ENCODE peak calls at places on chromosome 13, in four cellular contexts. M is SK-N-SH, C is HepG2, T is H1. V is an unnamed sample.

GRCh38 chr13:93227906-93228801 is 1.5 kb downstream of the GPC6 start:
- DNase-seq in M (peak; percentile 89), C (peak; percentile 80), T (no peak), V (no peak)

GRCh38 chr13:46160474-46161066 is 21.4 kb downstream of the LCP1 start:
- DNase-seq in M (peak; percentile 75), C (peak; percentile 58), T (no peak), V (no peak)

GRCh38 chr13:42977219-42977659 is 14.8 kb downstream of the EPSTI1 start:
- DNase-seq in M (no peak), C (no peak), T (no peak), V (no peak)

GRCh38 chr13:46996316-46996715 is 99.5 kb upstream of the HTR2A start:
- DNase-seq in M (no peak), C (no peak), T (no peak), V (no peak)

GRCh38 chr13:46288570-46289259 is 77.0 kb downstream of the LRRC63 start:
- DNase-seq in M (peak; percentile 39), C (peak; percentile 27), T (no peak), V (peak; percentile 19)

GRCh38 chr13:32415019-32415418 is 12.9 kb downstream of the N4BP2L1 start:
- DNase-seq in M (peak; percentile 30), C (no peak), T (no peak), V (no peak)

GRCh38 chr13:26247011-26247410 is 6.9 kb upstream of the CDK8 start:
- DNase-seq in M (no peak), C (no peak), T (no peak), V (no peak)

GRCh38 chr13:98450495-98451167 is 126.3 kb downstream of the STK24 start:
- DNase-seq in M (no peak), C (peak; percentile 19), T (no peak), V (no peak)

GRCh38 chr13:77751513-77752456 is 54.3 kb downstream of the SLAIN1 start:
- DNase-seq in M (peak; percentile 23), C (peak; percentile 41), T (no peak), V (peak; percentile 34)

GRCh38 chr13:75704194-75704941 is 68.2 kb downstream of the LMO7 start:
- DNase-seq in M (no peak), C (no peak), T (no peak), V (no peak)

GRCh38 chr13:67299072-67299635 is 69.0 kb upstream of the PCDH9 start:
- DNase-seq in M (no peak), C (no peak), T (no peak), V (no peak)

GRCh38 chr13:45718063-45718462 is 15.9 kb downstream of the CBY2 start:
- DNase-seq in M (peak; percentile 48), C (peak; percentile 13), T (no peak), V (no peak)

GRCh38 chr13:28329395-28330158 is 165.4 kb downstream of the FLT1 start:
- DNase-seq in M (no peak), C (no peak), T (no peak), V (no peak)

GRCh38 chr13:59261928-59262488 is 901.7 kb downstream of the DIAPH3 start:
- DNase-seq in M (no peak), C (peak; percentile 4), T (no peak), V (no peak)

GRCh38 chr13:59545007-59545406 is 618.7 kb downstream of the DIAPH3 start:
- DNase-seq in M (no peak), C (no peak), T (no peak), V (no peak)

GRCh38 chr13:36193151-36193855 is 21.1 kb downstream of the SOHLH2 start:
- DNase-seq in M (no peak), C (no peak), T (no peak), V (no peak)

GRCh38 chr13:104477256-104477655 is 1411.0 kb upstream of the SLC10A2 start:
- DNase-seq in M (no peak), C (no peak), T (no peak), V (no peak)

GRCh38 chr13:27274631-27275030 is 4.0 kb downstream of the RASL11A start:
- DNase-seq in M (no peak), C (no peak), T (no peak), V (no peak)

GRCh38 chr13:78609464-78610205 is 6.3 kb upstream of the POU4F1 start:
- DNase-seq in M (peak; percentile 54), C (no peak), T (no peak), V (no peak)

GRCh38 chr13:112684444-112684843 is 5.4 kb upstream of the ATP11A start:
- DNase-seq in M (no peak), C (no peak), T (no peak), V (no peak)

GRCh38 chr13:20964904-20965303 is 62.4 kb upstream of the XPO4 start:
- DNase-seq in M (no peak), C (no peak), T (no peak), V (no peak)

GRCh38 chr13:33186851-33187250 is 98.7 kb downstream of the STARD13 start:
- DNase-seq in M (no peak), C (no peak), T (no peak), V (no peak)

GRCh38 chr13:32969516-32969941 is 46.7 kb upstream of the KL start:
- DNase-seq in M (no peak), C (no peak), T (no peak), V (peak; percentile 15)

GRCh38 chr13:106499905-106500304 is 35.6 kb downstream of the EFNB2 start:
- DNase-seq in M (no peak), C (no peak), T (no peak), V (peak; percentile 15)

GRCh38 chr13:80360298-80360827 is 19.4 kb upstream of the SPRY2 start:
- DNase-seq in M (no peak), C (no peak), T (no peak), V (no peak)

GRCh38 chr13:80361298-80361697 is 20.4 kb upstream of the SPRY2 start:
- DNase-seq in M (no peak), C (no peak), T (no peak), V (no peak)

GRCh38 chr13:80362488-80362887 is 21.6 kb upstream of the SPRY2 start:
- DNase-seq in M (no peak), C (peak; percentile 50), T (no peak), V (no peak)

GRCh38 chr13:80363890-80364503 is 23.1 kb upstream of the SPRY2 start:
- DNase-seq in M (peak; percentile 56), C (peak; percentile 18), T (no peak), V (no peak)

DNA sequence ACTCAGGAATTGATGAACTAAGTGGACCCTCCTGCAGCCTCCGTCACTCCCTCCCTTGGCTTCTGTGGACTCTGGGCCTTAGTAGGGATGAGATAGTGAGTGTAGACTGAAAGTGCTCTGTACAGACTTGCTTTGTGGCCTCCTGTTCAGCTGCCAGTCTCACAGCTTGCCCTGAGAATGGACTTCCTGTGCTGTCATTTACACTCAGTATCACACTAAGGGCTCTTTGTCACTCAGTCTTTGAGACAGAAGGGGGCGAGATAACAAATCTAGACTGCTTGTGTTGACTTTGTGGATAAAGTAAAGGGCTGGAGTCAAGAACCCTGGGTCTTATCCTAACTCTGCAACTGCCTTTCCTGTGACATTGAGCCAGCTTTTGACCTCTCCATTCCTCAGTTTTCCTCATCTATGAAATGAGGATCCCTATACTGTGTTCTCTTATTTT is 21.0 kb upstream of the SPRY2 start:
- DNase-seq in M (no peak), C (peak; percentile 87), T (no peak), V (no peak)
- TF ChIP-seq SIN3A in M (no peak), C (no peak), T (no peak), V (no peak)

GRCh38 chr13:37640499-37640898 is 41.9 kb upstream of the POSTN start:
- DNase-seq in M (no peak), C (no peak), T (no peak), V (no peak)
- TF ChIP-seq GABPA in M (no peak), C (no peak), T (no peak), V (no peak)

DNA sequence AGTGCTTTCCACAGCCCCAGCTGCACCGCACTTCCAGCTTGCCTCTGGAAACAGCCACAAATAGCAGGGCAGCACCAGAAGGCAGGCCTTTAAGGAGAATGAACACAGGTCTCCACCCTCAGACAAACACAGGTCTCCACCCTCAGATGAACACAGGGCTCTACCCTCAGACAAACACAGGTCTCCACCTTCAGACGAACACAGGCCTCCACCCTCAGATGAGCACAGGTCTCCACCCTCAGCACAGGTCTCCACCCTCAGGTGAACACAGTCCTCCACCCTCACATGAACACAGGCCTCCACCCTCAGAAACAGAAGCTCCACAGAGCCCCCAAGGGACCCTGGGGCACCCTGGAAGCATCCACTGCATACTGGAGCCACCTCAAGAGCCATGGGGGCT is 51.8 kb downstream of the C1QTNF9 start:
- DNase-seq in M (no peak), C (no peak), T (no peak), V (no peak)
- TF ChIP-seq SIN3A in M (no peak), C (no peak), T (no peak), V (no peak)

GRCh38 chr13:110942248-110942981 is 27.5 kb upstream of the ANKRD10 start:
- DNase-seq in M (no peak), C (no peak), T (no peak), V (peak; percentile 64)
- TF ChIP-seq GABPA in M (no peak), C (no peak), T (no peak), V (peak; percentile 23)

GRCh38 chr13:109212630-109213029 is 573.8 kb downstream of the IRS2 start:
- DNase-seq in M (no peak), C (no peak), T (no peak), V (no peak)
- TF ChIP-seq SIN3A in M (no peak), C (no peak), T (no peak), V (no peak)

GRCh38 chr13:97004886-97005285 is 10.6 kb upstream of the OXGR1 start:
- DNase-seq in M (no peak), C (no peak), T (no peak), V (no peak)

GRCh38 chr13:97003071-97003470 is 8.8 kb upstream of the OXGR1 start:
- DNase-seq in M (no peak), C (no peak), T (no peak), V (no peak)

GRCh38 chr13:97002581-97002980 is 8.3 kb upstream of the OXGR1 start:
- DNase-seq in M (no peak), C (no peak), T (no peak), V (no peak)

GRCh38 chr13:97005631-97006262 is 11.5 kb upstream of the OXGR1 start:
- DNase-seq in M (no peak), C (no peak), T (no peak), V (no peak)

GRCh38 chr13:97004096-97004876 is 10.0 kb upstream of the OXGR1 start:
- DNase-seq in M (no peak), C (peak; percentile 4), T (no peak), V (no peak)
- TF ChIP-seq GABPA in M (no peak), C (no peak), T (no peak), V (no peak)

GRCh38 chr13:94559201-94559795 is 36.7 kb downstream of the TGDS start:
- DNase-seq in M (no peak), C (no peak), T (no peak), V (no peak)

GRCh38 chr13:94557836-94558235 is 38.1 kb downstream of the TGDS start:
- DNase-seq in M (no peak), C (no peak), T (no peak), V (no peak)

GRCh38 chr13:94556016-94556415 is 39.9 kb downstream of the TGDS start:
- DNase-seq in M (no peak), C (no peak), T (no peak), V (no peak)

GRCh38 chr13:94556646-94557045 is 39.3 kb downstream of the TGDS start:
- DNase-seq in M (no peak), C (no peak), T (no peak), V (no peak)

DNA sequence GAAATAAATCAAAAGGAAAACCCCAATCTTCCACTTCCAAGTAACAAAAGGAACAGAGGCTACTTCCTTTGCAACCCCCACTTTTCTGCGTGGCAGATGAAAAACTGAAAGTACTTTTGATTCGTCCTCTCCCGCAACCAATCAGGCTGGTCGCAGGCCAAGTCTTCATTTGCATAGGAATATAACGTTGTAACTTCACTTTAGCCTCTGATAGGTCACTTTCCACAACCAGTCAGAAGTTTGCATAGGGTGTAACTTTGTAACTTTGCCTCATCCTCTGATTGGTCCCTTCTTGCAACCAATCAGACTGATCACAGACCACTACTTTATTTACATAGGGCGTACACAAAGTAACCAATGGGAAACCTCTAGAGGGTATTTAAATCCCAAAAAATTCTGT is 37.2 kb downstream of the TGDS start:
- DNase-seq in M (no peak), C (no peak), T (no peak), V (no peak)
- TF ChIP-seq SIN3A in M (no peak), C (no peak), T (no peak), V (no peak)

V was measured in GM12878.